ENCODE peak calls at places on chromosomes 1 and 21, in six cellular contexts. Y, O, P, R, E and D are unnamed samples.

GRCh38 chr21:37380349-37381323 is 14.1 kb downstream of the DYRK1A start:
- DNase-seq in Y (no peak), O (no peak), P (no peak), R (no peak), E (no peak), D (no peak)

GRCh38 chr1:110677016-110677415 is 2.3 kb upstream of the KCNA3 start:
- DNase-seq in Y (peak), O (no peak), P (no peak), R (no peak), E (no peak), D (no peak)

GRCh38 chr1:181181792-181182585 is 93.5 kb downstream of the IER5 start:
- DNase-seq in Y (no peak), O (peak), P (no peak), R (no peak), E (no peak), D (no peak)

GRCh38 chr1:109847251-109847650 is 63.4 kb upstream of the CSF1 start:
- DNase-seq in Y (no peak), O (no peak), P (no peak), R (no peak), E (no peak), D (no peak)

GRCh38 chr1:50454911-50455310 is 31.7 kb upstream of the DMRTA2 start:
- DNase-seq in Y (no peak), O (no peak), P (no peak), R (no peak), E (no peak), D (no peak)

GRCh38 chr1:166682588-166682987 is 156.7 kb upstream of the POGK start:
- DNase-seq in Y (no peak), O (no peak), P (no peak), R (no peak), E (no peak), D (no peak)

GRCh38 chr1:11736746-11737639 is 1.1 kb downstream of the AGTRAP start:
- DNase-seq in Y (peak), O (no peak), P (no peak), R (no peak), E (peak), D (peak)

GRCh38 chr1:188070848-188071247 is 1242.1 kb downstream of the PLA2G4A start:
- DNase-seq in Y (no peak), O (no peak), P (no peak), R (no peak), E (no peak), D (no peak)

GRCh38 chr1:205735218-205735617 is 14.8 kb downstream of the NUCKS1 start:
- DNase-seq in Y (no peak), O (no peak), P (no peak), R (no peak), E (no peak), D (no peak)

GRCh38 chr1:97901017-97901658 is 19.7 kb downstream of the DPYD start:
- DNase-seq in Y (no peak), O (no peak), P (no peak), R (no peak), E (no peak), D (no peak)

GRCh38 chr1:156486421-156487344 is 13.9 kb downstream of the MEF2D start:
- DNase-seq in Y (no peak), O (no peak), P (no peak), R (no peak), E (no peak), D (no peak)

GRCh38 chr1:107172450-107172849 is 31.6 kb downstream of the NTNG1 start:
- DNase-seq in Y (no peak), O (no peak), P (no peak), R (no peak), E (no peak), D (no peak)